ENCODE peak calls at places on chromosome 18, in eight cellular contexts. One of them, this sample, is unnamed.

GRCh38 chr18:25299426-25299825 is 52.5 kb downstream of the ZNF521 start:
- DNase-seq in AML-193: no peak
- DNase-seq in activated T-cell treated with anti-CD3 and anti-CD28 coated beads, Interleukin-2, amount 50 U/mL, for 48 hours: no peak
- DNase-seq in NCI-H1417 treated with DMSO at 0.1 percent for 48 hours: no peak
- DNase-seq in activated CD8-positive, alpha-beta memory T cell treated with anti-CD3 and anti-CD28 coated beads, Interleukin-2, amount 50 U/mL, for 48 hours: no peak
- DNase-seq in sciatic nerve: no peak
- DNase-seq in stimulated activated CD8-positive, alpha-beta memory T cell treated with anti-CD3 and anti-CD28 coated beads, Interleukin-15, amount 100 ng/mL, for 24 hours: no peak
- DNase-seq in epithelial cell of esophagus: peak
- DNase-seq in this sample: no peak

GRCh38 chr18:57210101-57210661 is 63.3 kb downstream of the BOD1L2 start:
- DNase-seq in AML-193: no peak
- DNase-seq in activated T-cell treated with anti-CD3 and anti-CD28 coated beads, Interleukin-2, amount 50 U/mL, for 48 hours: no peak
- DNase-seq in NCI-H1417 treated with DMSO at 0.1 percent for 48 hours: no peak
- DNase-seq in activated CD8-positive, alpha-beta memory T cell treated with anti-CD3 and anti-CD28 coated beads, Interleukin-2, amount 50 U/mL, for 48 hours: no peak
- DNase-seq in sciatic nerve: no peak
- DNase-seq in stimulated activated CD8-positive, alpha-beta memory T cell treated with anti-CD3 and anti-CD28 coated beads, Interleukin-15, amount 100 ng/mL, for 24 hours: no peak
- DNase-seq in epithelial cell of esophagus: peak
- DNase-seq in this sample: no peak

GRCh38 chr18:70169747-70170146 is 35.7 kb downstream of the RTTN start:
- DNase-seq in AML-193: no peak
- DNase-seq in activated T-cell treated with anti-CD3 and anti-CD28 coated beads, Interleukin-2, amount 50 U/mL, for 48 hours: no peak
- DNase-seq in NCI-H1417 treated with DMSO at 0.1 percent for 48 hours: no peak
- DNase-seq in activated CD8-positive, alpha-beta memory T cell treated with anti-CD3 and anti-CD28 coated beads, Interleukin-2, amount 50 U/mL, for 48 hours: no peak
- DNase-seq in sciatic nerve: no peak
- DNase-seq in stimulated activated CD8-positive, alpha-beta memory T cell treated with anti-CD3 and anti-CD28 coated beads, Interleukin-15, amount 100 ng/mL, for 24 hours: no peak
- DNase-seq in epithelial cell of esophagus: no peak
- DNase-seq in this sample: no peak

GRCh38 chr18:13703899-13704298 is 22.5 kb downstream of the FAM210A start:
- DNase-seq in AML-193: no peak
- DNase-seq in activated T-cell treated with anti-CD3 and anti-CD28 coated beads, Interleukin-2, amount 50 U/mL, for 48 hours: no peak
- DNase-seq in NCI-H1417 treated with DMSO at 0.1 percent for 48 hours: no peak
- DNase-seq in activated CD8-positive, alpha-beta memory T cell treated with anti-CD3 and anti-CD28 coated beads, Interleukin-2, amount 50 U/mL, for 48 hours: no peak
- DNase-seq in sciatic nerve: no peak
- DNase-seq in stimulated activated CD8-positive, alpha-beta memory T cell treated with anti-CD3 and anti-CD28 coated beads, Interleukin-15, amount 100 ng/mL, for 24 hours: no peak
- DNase-seq in epithelial cell of esophagus: no peak
- DNase-seq in this sample: peak

GRCh38 chr18:615773-616172 is 19.0 kb downstream of the CLUL1 start:
- DNase-seq in AML-193: no peak
- DNase-seq in activated T-cell treated with anti-CD3 and anti-CD28 coated beads, Interleukin-2, amount 50 U/mL, for 48 hours: no peak
- DNase-seq in NCI-H1417 treated with DMSO at 0.1 percent for 48 hours: no peak
- DNase-seq in activated CD8-positive, alpha-beta memory T cell treated with anti-CD3 and anti-CD28 coated beads, Interleukin-2, amount 50 U/mL, for 48 hours: no peak
- DNase-seq in sciatic nerve: no peak
- DNase-seq in stimulated activated CD8-positive, alpha-beta memory T cell treated with anti-CD3 and anti-CD28 coated beads, Interleukin-15, amount 100 ng/mL, for 24 hours: no peak
- DNase-seq in epithelial cell of esophagus: peak
- DNase-seq in this sample: no peak

GRCh38 chr18:63775166-63775730 is at the start of gene SERPINB7:
- DNase-seq in AML-193: no peak
- DNase-seq in activated T-cell treated with anti-CD3 and anti-CD28 coated beads, Interleukin-2, amount 50 U/mL, for 48 hours: no peak
- DNase-seq in NCI-H1417 treated with DMSO at 0.1 percent for 48 hours: no peak
- DNase-seq in activated CD8-positive, alpha-beta memory T cell treated with anti-CD3 and anti-CD28 coated beads, Interleukin-2, amount 50 U/mL, for 48 hours: no peak
- DNase-seq in sciatic nerve: no peak
- DNase-seq in stimulated activated CD8-positive, alpha-beta memory T cell treated with anti-CD3 and anti-CD28 coated beads, Interleukin-15, amount 100 ng/mL, for 24 hours: no peak
- DNase-seq in epithelial cell of esophagus: peak
- DNase-seq in this sample: no peak

GRCh38 chr18:46641917-46642316 is 15.1 kb downstream of the LOXHD1 start:
- DNase-seq in AML-193: no peak
- DNase-seq in activated T-cell treated with anti-CD3 and anti-CD28 coated beads, Interleukin-2, amount 50 U/mL, for 48 hours: no peak
- DNase-seq in NCI-H1417 treated with DMSO at 0.1 percent for 48 hours: no peak
- DNase-seq in activated CD8-positive, alpha-beta memory T cell treated with anti-CD3 and anti-CD28 coated beads, Interleukin-2, amount 50 U/mL, for 48 hours: no peak
- DNase-seq in sciatic nerve: no peak
- DNase-seq in stimulated activated CD8-positive, alpha-beta memory T cell treated with anti-CD3 and anti-CD28 coated beads, Interleukin-15, amount 100 ng/mL, for 24 hours: no peak
- DNase-seq in epithelial cell of esophagus: no peak
- DNase-seq in this sample: no peak

GRCh38 chr18:1732143-1732542 is 827.5 kb downstream of the ADCYAP1 start:
- DNase-seq in AML-193: no peak
- DNase-seq in activated T-cell treated with anti-CD3 and anti-CD28 coated beads, Interleukin-2, amount 50 U/mL, for 48 hours: no peak
- DNase-seq in NCI-H1417 treated with DMSO at 0.1 percent for 48 hours: no peak
- DNase-seq in activated CD8-positive, alpha-beta memory T cell treated with anti-CD3 and anti-CD28 coated beads, Interleukin-2, amount 50 U/mL, for 48 hours: no peak
- DNase-seq in sciatic nerve: no peak
- DNase-seq in stimulated activated CD8-positive, alpha-beta memory T cell treated with anti-CD3 and anti-CD28 coated beads, Interleukin-15, amount 100 ng/mL, for 24 hours: no peak
- DNase-seq in epithelial cell of esophagus: no peak
- DNase-seq in this sample: no peak

GRCh38 chr18:25467226-25468065 is 115.5 kb upstream of the ZNF521 start:
- DNase-seq in AML-193: no peak
- DNase-seq in activated T-cell treated with anti-CD3 and anti-CD28 coated beads, Interleukin-2, amount 50 U/mL, for 48 hours: no peak
- DNase-seq in NCI-H1417 treated with DMSO at 0.1 percent for 48 hours: no peak
- DNase-seq in activated CD8-positive, alpha-beta memory T cell treated with anti-CD3 and anti-CD28 coated beads, Interleukin-2, amount 50 U/mL, for 48 hours: no peak
- DNase-seq in sciatic nerve: peak
- DNase-seq in stimulated activated CD8-positive, alpha-beta memory T cell treated with anti-CD3 and anti-CD28 coated beads, Interleukin-15, amount 100 ng/mL, for 24 hours: no peak
- DNase-seq in epithelial cell of esophagus: no peak
- DNase-seq in this sample: no peak

GRCh38 chr18:13207274-13207673 is 11.3 kb upstream of the LDLRAD4 start:
- DNase-seq in AML-193: no peak
- DNase-seq in activated T-cell treated with anti-CD3 and anti-CD28 coated beads, Interleukin-2, amount 50 U/mL, for 48 hours: no peak
- DNase-seq in NCI-H1417 treated with DMSO at 0.1 percent for 48 hours: no peak
- DNase-seq in activated CD8-positive, alpha-beta memory T cell treated with anti-CD3 and anti-CD28 coated beads, Interleukin-2, amount 50 U/mL, for 48 hours: no peak
- DNase-seq in sciatic nerve: no peak
- DNase-seq in stimulated activated CD8-positive, alpha-beta memory T cell treated with anti-CD3 and anti-CD28 coated beads, Interleukin-15, amount 100 ng/mL, for 24 hours: no peak
- DNase-seq in epithelial cell of esophagus: no peak
- DNase-seq in this sample: no peak

GRCh38 chr18:48334845-48335244 is 74.3 kb downstream of the ZBTB7C start:
- DNase-seq in AML-193: no peak
- DNase-seq in activated T-cell treated with anti-CD3 and anti-CD28 coated beads, Interleukin-2, amount 50 U/mL, for 48 hours: no peak
- DNase-seq in NCI-H1417 treated with DMSO at 0.1 percent for 48 hours: no peak
- DNase-seq in activated CD8-positive, alpha-beta memory T cell treated with anti-CD3 and anti-CD28 coated beads, Interleukin-2, amount 50 U/mL, for 48 hours: no peak
- DNase-seq in sciatic nerve: peak
- DNase-seq in stimulated activated CD8-positive, alpha-beta memory T cell treated with anti-CD3 and anti-CD28 coated beads, Interleukin-15, amount 100 ng/mL, for 24 hours: no peak
- DNase-seq in epithelial cell of esophagus: no peak
- DNase-seq in this sample: no peak

This sample was measured in HL-60.